ENCODE peak calls at places on chromosomes 1 and 21, in five cellular contexts. Q is NCI-H1105 treated with DMSO at 0.1 percent for 48 hours; T is activated T-helper 1 cell treated with anti-CD3 and anti-CD28 coated beads, Interleukin-12 subunit alpha, Interleukin-12 subunit beta, Interleukin-2, Interleukin-4 antibody, amounts not matched to agents 30 ng/mL and 10 ng/mL and 1 ng/mL, durations not matched to agents 14 hours and 24 hours and 36 hours; M is ACHN; R is T-helper 9 cell. X is an unnamed sample.
A peak's percentile ranks its signal among the peaks of the same experiment; 100 is the strongest.

GRCh38 chr1:79117376-79117775 is 110.8 kb upstream of the ADGRL4 start:
- DNase-seq in T (no peak), R (no peak), M (no peak), Q (no peak), X (no peak)

GRCh38 chr1:50898773-50899172 is 61.3 kb downstream of the FAF1 start:
- DNase-seq in Q (no peak), T (no peak), M (no peak), R (no peak), X (no peak)

GRCh38 chr21:37658994-37659458 is 257.2 kb downstream of the KCNJ6 start:
- DNase-seq in T (no peak), M (peak; percentile 19), Q (no peak), R (no peak), X (no peak)

GRCh38 chr21:34122047-34122446 is 48.7 kb downstream of the MRPS6 start:
- DNase-seq in M (no peak), Q (no peak), T (no peak), R (no peak), X (no peak)

GRCh38 chr1:175784826-175785225 is 41.4 kb upstream of the TNR start:
- DNase-seq in Q (no peak), R (no peak), M (no peak), T (no peak), X (no peak)

GRCh38 chr1:20602851-20603450 is 14.1 kb downstream of the CDA start:
- DNase-seq in Q (no peak), T (no peak), M (no peak), R (no peak), X (no peak)

GRCh38 chr1:47431534-47431933 is 6.3 kb upstream of the FOXD2 start:
- DNase-seq in M (no peak), Q (no peak), R (no peak), T (no peak), X (no peak)

GRCh38 chr1:46413596-46413985 is 19.5 kb downstream of the FAAH start:
- DNase-seq in Q (no peak), T (no peak), R (peak; percentile 26), M (no peak), X (peak; percentile 71)

GRCh38 chr1:214660900-214661299 is 57.9 kb downstream of the CENPF start:
- DNase-seq in M (peak; percentile 42), R (no peak), Q (peak; percentile 17), T (no peak), X (no peak)

GRCh38 chr1:105000793-105001192 is 1251.1 kb downstream of the AMY1C start:
- DNase-seq in T (no peak), M (no peak), Q (no peak), R (no peak), X (no peak)

GRCh38 chr21:45981641-45982255 is at the start of gene COL6A1:
- DNase-seq in T (no peak), R (peak; percentile 40), Q (peak; percentile 36), M (peak; percentile 37), X (peak; percentile 78)

GRCh38 chr1:19257178-19257914 is 5.7 kb downstream of the MRTO4 start:
- DNase-seq in T (no peak), R (no peak), Q (no peak), M (no peak), X (no peak)

GRCh38 chr1:208100906-208101305 is 143.3 kb downstream of the PLXNA2 start:
- DNase-seq in T (no peak), R (no peak), Q (peak; percentile 79), M (no peak), X (no peak)

GRCh38 chr1:171841931-171842723 is 829 bp downstream of the DNM3 start:
- DNase-seq in T (no peak), Q (peak; percentile 12), R (peak; percentile 8), M (no peak), X (peak; percentile 40)

GRCh38 chr1:17731460-17731859 is 23.7 kb upstream of the ACTL8 start:
- DNase-seq in R (no peak), Q (no peak), M (no peak), T (no peak), X (no peak)

GRCh38 chr1:9687120-9687875 is 35.8 kb downstream of the PIK3CD start:
- DNase-seq in R (peak; percentile 63), T (peak; percentile 43), Q (peak; percentile 59), M (peak; percentile 81), X (peak; percentile 78)

GRCh38 chr1:87252406-87252805 is 76.3 kb upstream of the LMO4 start:
- DNase-seq in M (no peak), Q (no peak), R (no peak), T (no peak), X (no peak)

GRCh38 chr1:201176931-201177330 is 13.7 kb upstream of the IGFN1 start:
- DNase-seq in T (no peak), M (no peak), Q (no peak), R (no peak), X (no peak)

GRCh38 chr1:2205191-2205952 is 10.8 kb upstream of the FAAP20 start:
- DNase-seq in R (no peak), Q (peak; percentile 30), T (peak; percentile 85), M (peak; percentile 81), X (peak; percentile 48)

GRCh38 chr1:8112611-8113256 is 86.6 kb upstream of the ERRFI1 start:
- DNase-seq in Q (no peak), M (no peak), T (no peak), R (no peak), X (no peak)